ENCODE peak calls at places on chromosomes 2 and 18, in ten cellular contexts. S is CD8-positive, alpha-beta memory T cell; U is IMR-90; N is neural progenitor cell; H is hepatocyte; L is OCI-LY7; P is trophoblast cell; X is right lobe of liver; Y is cardiac muscle cell; D is WERI-Rb-1. V is an unnamed sample.
A peak's percentile ranks its signal among the peaks of the same experiment; 100 is the strongest.

GRCh38 chr2:64913357-64913869 is 75.8 kb upstream of the SLC1A4 start:
- DNase-seq in Y (no peak), N (peak; percentile 73), L (peak; percentile 81), P (peak; percentile 96), S (no peak), D (peak; percentile 83), H (peak; percentile 68), X (peak; percentile 51), U (no peak), V (peak; percentile 23)

GRCh38 chr2:227411990-227412350 is 24.2 kb upstream of the SCYGR1 start:
- DNase-seq in H (no peak), S (no peak), Y (no peak), D (no peak), L (no peak), U (peak; percentile 36), X (no peak), P (no peak), N (no peak), V (peak; percentile 20)

GRCh38 chr2:136765256-136765735 is at the start of gene THSD7B:
- DNase-seq in H (peak; percentile 14), S (no peak), P (no peak), N (peak; percentile 49), U (no peak), Y (no peak), D (peak; percentile 31), L (no peak), X (no peak), V (no peak)

GRCh38 chr2:241052677-241053360 is 49.3 kb downstream of the MTERF4 start:
- DNase-seq in D (peak; percentile 6), S (no peak), Y (no peak), L (no peak), H (no peak), X (peak; percentile 18), P (no peak), N (no peak), U (no peak), V (peak; percentile 2)

GRCh38 chr2:54429811-54430600 is 26.1 kb upstream of the SPTBN1 start:
- DNase-seq in P (no peak), D (no peak), Y (no peak), U (no peak), X (no peak), H (no peak), N (no peak), S (no peak), L (peak; percentile 13), V (peak; percentile 71)

GRCh38 chr18:9038277-9038871 is 64.1 kb upstream of the NDUFV2 start:
- DNase-seq in H (no peak), P (peak; percentile 75), D (no peak), X (no peak), N (no peak), U (peak; percentile 28), S (no peak), L (no peak), Y (peak; percentile 8), V (no peak)

GRCh38 chr2:113887393-113887792 is 2.5 kb upstream of the ACTR3 start:
- DNase-seq in P (no peak), N (no peak), D (no peak), S (no peak), L (no peak), Y (no peak), U (no peak), H (no peak), X (no peak), V (no peak)

GRCh38 chr2:99697811-99698568 is 208.2 kb upstream of the REV1 start:
- DNase-seq in D (no peak), X (no peak), U (peak; percentile 98), H (no peak), L (no peak), Y (peak; percentile 61), S (no peak), N (no peak), P (no peak), V (no peak)

GRCh38 chr2:25041307-25041927 is 459 bp upstream of the EFR3B start:
- DNase-seq in P (peak; percentile 74), D (peak; percentile 89), U (peak; percentile 32), S (peak; percentile 15), L (peak; percentile 12), X (peak; percentile 51), H (peak; percentile 84), Y (peak; percentile 50), N (peak; percentile 88), V (peak; percentile 67)
- H3K27ac ChIP-seq in P (no peak overlapping the region), D (peak overlapping the region; percentile 34), U (no peak overlapping the region), S (no peak overlapping the region), L (no peak overlapping the region), X (no peak overlapping the region), H (no peak overlapping the region), Y (no peak overlapping the region), N (no peak overlapping the region), V (no peak overlapping the region)

DNA sequence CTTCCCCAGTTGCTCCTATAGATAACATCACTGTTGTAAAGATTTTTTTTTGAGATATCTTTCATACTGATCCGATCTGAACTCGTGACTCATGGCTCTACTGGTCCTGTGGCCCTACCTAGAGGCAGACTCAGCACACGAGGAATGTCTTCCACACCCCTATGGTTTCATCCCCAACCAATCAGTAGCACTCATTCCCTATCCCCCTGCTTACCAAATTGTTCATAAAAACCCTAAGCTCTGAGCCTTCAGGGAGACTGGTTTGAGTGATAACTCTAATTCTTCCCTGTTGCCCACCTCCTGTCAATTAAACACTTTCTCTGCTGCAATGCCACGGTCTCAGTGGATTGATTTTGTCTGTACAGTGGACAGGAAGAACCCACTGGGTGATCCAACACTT is 4.2 kb upstream of the SAP130 start:
- DNase-seq in Y (no peak), U (no peak), S (no peak), L (no peak), N (no peak), D (no peak), X (no peak), H (no peak), P (peak; percentile 92), V (no peak)
- H3K9me3 ChIP-seq in Y (no peaks in the 10 kb centered on the region), U (peaks cover 14% of the 10 kb centered on the region), S (peaks cover 5% of the 10 kb centered on the region), L (peaks cover 35% of the 10 kb centered on the region), N (no peaks in the 10 kb centered on the region), D (peaks cover 13% of the 10 kb centered on the region), X (no peaks in the 10 kb centered on the region), H (no peaks in the 10 kb centered on the region), P (peaks cover 15% of the 10 kb centered on the region), V (no peaks in the 10 kb centered on the region)

DNA sequence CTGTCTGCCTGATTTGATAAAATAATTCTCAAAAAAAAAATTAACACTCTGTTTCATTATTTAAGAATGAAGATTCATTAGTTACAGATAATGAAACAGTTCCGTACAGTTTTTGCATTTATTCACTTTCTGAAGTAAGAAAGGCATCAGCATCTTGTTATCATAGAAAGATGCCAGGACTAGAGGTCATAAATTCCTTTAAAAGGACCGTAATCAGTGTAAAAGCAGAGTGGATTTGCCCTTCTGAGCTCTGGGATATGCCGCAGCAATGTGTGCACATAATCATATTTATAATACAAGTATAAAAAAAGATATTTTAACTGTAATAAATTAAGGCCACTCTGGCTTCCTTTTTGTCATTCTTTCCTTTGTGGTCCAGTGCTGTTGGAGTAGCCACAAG is 37.5 kb upstream of the COL5A2 start:
- DNase-seq in L (no peak), X (no peak), H (no peak), Y (peak; percentile 11), P (peak; percentile 6), U (no peak), N (no peak), D (no peak), S (no peak), V (no peak)
- H3K27ac ChIP-seq in L (no peak overlapping the region), X (no peak overlapping the region), H (peak overlapping the region; percentile 53), Y (no peak overlapping the region), P (no peak overlapping the region), U (no peak overlapping the region), N (no peak overlapping the region), D (no peak overlapping the region), S (no peak overlapping the region), V (peak overlapping the region; percentile 57)

GRCh38 chr2:67075056-67075455 is 322.1 kb upstream of the ETAA1 start:
- DNase-seq in P (no peak), S (no peak), D (no peak), L (no peak), Y (no peak), U (no peak), H (no peak), X (no peak), N (no peak), V (no peak)
- H3K9me3 ChIP-seq in P (no peaks in the 10 kb centered on the region), S (no peaks in the 10 kb centered on the region), D (no peaks in the 10 kb centered on the region), L (no peaks in the 10 kb centered on the region), Y (no peaks in the 10 kb centered on the region), U (no peaks in the 10 kb centered on the region), H (no peaks in the 10 kb centered on the region), X (no peaks in the 10 kb centered on the region), N (no peaks in the 10 kb centered on the region), V (no peaks in the 10 kb centered on the region)

DNA sequence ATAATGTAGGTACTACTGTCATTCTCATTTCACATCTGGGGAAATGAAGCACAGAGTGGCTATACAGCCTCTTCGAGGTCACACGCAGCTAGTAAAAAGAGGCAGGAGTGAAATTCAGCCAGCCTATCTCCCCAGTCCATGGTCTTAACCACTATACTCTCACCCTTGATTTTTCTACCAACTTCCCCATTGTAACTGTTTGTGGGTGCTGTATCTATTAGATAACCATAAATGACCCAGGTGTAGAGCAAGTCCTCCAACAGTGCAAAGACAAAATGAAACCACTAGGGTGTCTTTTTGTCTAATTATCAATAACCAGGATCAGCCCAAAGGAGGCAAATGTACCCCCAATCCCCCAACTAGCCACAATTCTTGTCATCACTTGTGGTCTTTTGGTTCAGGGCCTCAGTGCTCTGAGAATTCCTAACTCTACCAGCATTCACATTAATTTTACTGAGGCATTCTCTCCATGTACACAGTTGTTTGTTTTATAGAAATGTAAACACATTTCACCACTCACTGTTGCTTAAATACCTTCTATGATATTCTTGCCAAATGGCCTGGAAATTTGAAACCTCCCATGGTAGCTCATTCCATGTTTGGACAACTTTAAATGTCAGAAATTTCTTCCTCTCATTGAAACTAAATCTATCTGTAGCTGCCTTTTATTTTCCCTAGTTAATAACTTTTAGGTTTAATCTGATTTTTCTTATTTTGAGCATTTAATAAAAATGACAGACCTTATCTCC is 58.7 kb downstream of the SLC40A1 start:
- DNase-seq in U (peak; percentile 56), S (no peak), L (no peak), H (no peak), N (no peak), P (peak; percentile 36), Y (no peak), X (no peak), D (no peak), V (no peak)
- H3K27ac ChIP-seq in U (peak overlapping the region; percentile 55), S (no peak overlapping the region), L (no peak overlapping the region), H (peak overlapping the region; percentile 90), N (no peak overlapping the region), P (no peak overlapping the region), Y (no peak overlapping the region), X (peak overlapping the region; percentile 89), D (no peak overlapping the region), V (no peak overlapping the region)

GRCh38 chr2:116440104-116440653 is 1374.3 kb upstream of the DDX18 start:
- DNase-seq in X (no peak), S (no peak), U (no peak), P (no peak), D (no peak), Y (no peak), L (no peak), N (no peak), H (no peak), V (no peak)

GRCh38 chr2:116435648-116436047 is 1378.8 kb upstream of the DDX18 start:
- DNase-seq in N (peak; percentile 9), P (no peak), L (no peak), U (no peak), S (no peak), H (no peak), Y (no peak), X (no peak), D (no peak), V (no peak)
- H3K9me3 ChIP-seq in N (no peaks in the 10 kb centered on the region), P (peaks cover 9% of the 10 kb centered on the region), L (no peaks in the 10 kb centered on the region), U (peaks cover 3% of the 10 kb centered on the region), S (no peaks in the 10 kb centered on the region), H (no peaks in the 10 kb centered on the region), Y (no peaks in the 10 kb centered on the region), X (no peaks in the 10 kb centered on the region), D (no peaks in the 10 kb centered on the region), V (no peaks in the 10 kb centered on the region)

V was measured in SJCRH30.